ENCODE peak calls at places on chromosomes 12 and 14, in eight cellular contexts. M is ovary, E is prostate gland, A is mammary epithelial cell, X is lung, L is left ventricle myocardium inferior, R is colonic mucosa, H is cardiac muscle cell. C is an unnamed sample.

GRCh38 chr12:87082756-87083155 is 826.6 kb upstream of the MGAT4C start:
- DNase-seq in A (no peak), M (no peak), H (no peak), L (no peak), E (no peak), X (no peak), R (no peak), C (no peak)

GRCh38 chr12:60052483-60052882 is 456.7 kb downstream of the SLC16A7 start:
- DNase-seq in A (no peak), L (no peak), E (no peak), H (no peak), R (no peak), X (no peak), M (no peak), C (no peak)

GRCh38 chr14:42222924-42223471 is 616.3 kb downstream of the LRFN5 start:
- DNase-seq in L (no peak), R (no peak), A (peak; percentile 71), X (no peak), E (no peak), M (no peak), H (peak; percentile 14), C (no peak)

GRCh38 chr12:82625523-82625922 is 61.2 kb upstream of the TMTC2 start:
- DNase-seq in H (no peak), A (no peak), E (no peak), L (no peak), X (no peak), M (no peak), R (no peak), C (no peak)

GRCh38 chr12:24226745-24227350 is 277.4 kb upstream of the SOX5 start:
- DNase-seq in E (no peak), R (no peak), L (no peak), M (no peak), X (peak; percentile 35), H (no peak), A (peak; percentile 80), C (no peak)

GRCh38 chr14:61611880-61612630 is 83.3 kb upstream of the HIF1A start:
- DNase-seq in A (no peak), R (no peak), E (no peak), H (no peak), L (no peak), M (no peak), X (no peak), C (no peak)

GRCh38 chr12:4855121-4855924 is 54.4 kb upstream of the KCNA1 start:
- DNase-seq in E (peak; percentile 71), L (no peak), A (peak; percentile 66), X (peak; percentile 56), R (peak; percentile 64), M (no peak), H (peak; percentile 91), C (peak; percentile 62)

GRCh38 chr14:64035143-64035542 is 182.3 kb downstream of the SYNE2 start:
- DNase-seq in E (no peak), R (no peak), A (no peak), L (no peak), M (no peak), X (no peak), H (no peak), C (no peak)

GRCh38 chr12:15196678-15197267 is 24.4 kb downstream of the RERG start:
- DNase-seq in E (no peak), R (no peak), X (no peak), M (no peak), A (no peak), H (no peak), L (no peak), C (no peak)

GRCh38 chr14:60514378-60515243 is 5.7 kb downstream of the SIX6 start:
- DNase-seq in E (no peak), M (no peak), A (no peak), H (peak; percentile 57), X (no peak), R (no peak), L (no peak), C (no peak)

GRCh38 chr14:36660736-36661505 is 739 bp upstream of the PAX9 start:
- DNase-seq in M (no peak), R (no peak), X (no peak), L (no peak), H (no peak), E (no peak), A (no peak), C (no peak)

GRCh38 chr14:67934087-67934486 is 114.5 kb downstream of the RAD51B start:
- DNase-seq in L (no peak), A (peak; percentile 68), E (peak; percentile 59), M (no peak), X (peak; percentile 33), H (peak; percentile 70), R (no peak), C (peak; percentile 51)

GRCh38 chr14:90624228-90624627 is 192.0 kb downstream of the TTC7B start:
- DNase-seq in A (peak; percentile 75), M (peak; percentile 48), R (no peak), L (peak; percentile 32), E (peak; percentile 28), H (no peak), X (peak; percentile 61), C (no peak)

GRCh38 chr12:75658826-75659823 is 147.7 kb upstream of the KRR1 start:
- DNase-seq in E (no peak), L (no peak), H (no peak), R (no peak), X (no peak), M (no peak), A (peak; percentile 86), C (no peak)

GRCh38 chr14:39265032-39265431 is 31.3 kb downstream of the MIA2 start:
- DNase-seq in A (peak; percentile 61), E (no peak), M (no peak), H (peak; percentile 22), X (no peak), R (no peak), L (no peak), C (no peak)

GRCh38 chr12:47274725-47275124 is 195.0 kb upstream of the AMIGO2 start:
- DNase-seq in X (no peak), L (no peak), E (no peak), R (no peak), H (no peak), M (no peak), A (no peak), C (no peak)
- H3K4me1 ChIP-seq in X (peaks cover 3% of the 10 kb centered on the region), L (peaks cover 21% of the 10 kb centered on the region), E (no peaks in the 10 kb centered on the region), R (peaks cover 9% of the 10 kb centered on the region), H (no peaks in the 10 kb centered on the region), M (peaks cover 2% of the 10 kb centered on the region), A (peaks cover 72% of the 10 kb centered on the region), C (peaks cover 55% of the 10 kb centered on the region)

GRCh38 chr12:108691154-108691994 is 39.9 kb downstream of the CORO1C start:
- DNase-seq in E (peak; percentile 95), L (peak; percentile 94), H (peak; percentile 97), M (peak; percentile 93), A (peak; percentile 100), X (peak; percentile 86), R (peak; percentile 86), C (peak; percentile 37)

GRCh38 chr12:108689314-108690190 is 41.8 kb downstream of the CORO1C start:
- DNase-seq in E (peak; percentile 21), A (no peak), H (peak; percentile 29), L (no peak), X (no peak), R (no peak), M (no peak), C (no peak)

GRCh38 chr12:108691995-108692808 is 39.1 kb downstream of the CORO1C start:
- DNase-seq in E (peak; percentile 62), X (peak; percentile 67), H (peak; percentile 71), R (peak; percentile 30), M (peak; percentile 50), A (no peak), L (peak; percentile 49), C (peak; percentile 16)

GRCh38 chr12:108690799-108691153 is 40.5 kb downstream of the CORO1C start:
- DNase-seq in A (no peak), R (no peak), E (no peak), X (no peak), H (no peak), M (no peak), L (no peak), C (no peak)

DNA sequence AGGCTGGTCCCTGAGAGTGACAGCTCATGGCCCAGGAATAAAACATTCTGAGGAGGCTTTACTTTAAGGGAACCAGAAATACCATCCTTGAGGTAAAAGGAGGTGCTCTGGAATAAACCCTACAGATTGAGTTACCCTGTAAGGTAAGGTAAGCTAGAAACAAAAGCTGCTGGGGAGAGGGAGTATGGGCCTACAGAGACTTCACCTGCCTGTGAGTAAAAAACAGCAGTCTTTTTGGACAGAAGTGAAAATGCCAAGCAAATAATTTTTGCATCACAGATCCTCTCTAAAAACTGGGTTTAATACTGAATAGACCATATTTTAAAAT is 41.2 kb downstream of the CORO1C start:
- DNase-seq in L (no peak), E (no peak), X (no peak), A (no peak), H (no peak), R (no peak), M (no peak), C (no peak)
- H3K4me1 ChIP-seq in L (peaks cover 89% of the 10 kb centered on the region), E (peaks cover 7% of the 10 kb centered on the region), X (peaks cover 27% of the 10 kb centered on the region), A (peaks cover 55% of the 10 kb centered on the region), H (peaks cover 65% of the 10 kb centered on the region), R (peaks cover 8% of the 10 kb centered on the region), M (peaks cover 24% of the 10 kb centered on the region), C (peaks cover 50% of the 10 kb centered on the region)

GRCh38 chr14:93328546-93328945 is 4.3 kb downstream of the BTBD7 start:
- DNase-seq in M (no peak), X (no peak), L (no peak), A (no peak), E (no peak), R (no peak), H (no peak), C (no peak)
- H3K4me1 ChIP-seq in M (peaks cover 5% of the 10 kb centered on the region), X (peaks cover 30% of the 10 kb centered on the region), L (peaks cover 67% of the 10 kb centered on the region), A (peaks cover 15% of the 10 kb centered on the region), E (peaks cover 5% of the 10 kb centered on the region), R (peaks cover 6% of the 10 kb centered on the region), H (peaks cover 35% of the 10 kb centered on the region), C (peaks cover 32% of the 10 kb centered on the region)

GRCh38 chr12:94615284-94616216 is 34.8 kb downstream of the TMCC3 start:
- DNase-seq in R (peak; percentile 76), L (peak; percentile 24), X (no peak), A (peak; percentile 93), E (peak; percentile 33), M (peak; percentile 37), H (peak; percentile 23), C (no peak)

GRCh38 chr12:94614288-94614721 is 36.1 kb downstream of the TMCC3 start:
- DNase-seq in M (no peak), E (peak; percentile 33), X (no peak), L (no peak), H (peak; percentile 32), A (peak; percentile 60), R (no peak), C (no peak)

GRCh38 chr12:94618995-94619695 is 31.2 kb downstream of the TMCC3 start:
- DNase-seq in R (no peak), A (peak; percentile 99), L (no peak), E (no peak), X (no peak), M (no peak), H (no peak), C (no peak)

GRCh38 chr12:94616217-94616729 is 34.1 kb downstream of the TMCC3 start:
- DNase-seq in M (no peak), X (no peak), H (peak; percentile 51), E (peak; percentile 42), R (peak; percentile 70), A (peak; percentile 77), L (no peak), C (no peak)

DNA sequence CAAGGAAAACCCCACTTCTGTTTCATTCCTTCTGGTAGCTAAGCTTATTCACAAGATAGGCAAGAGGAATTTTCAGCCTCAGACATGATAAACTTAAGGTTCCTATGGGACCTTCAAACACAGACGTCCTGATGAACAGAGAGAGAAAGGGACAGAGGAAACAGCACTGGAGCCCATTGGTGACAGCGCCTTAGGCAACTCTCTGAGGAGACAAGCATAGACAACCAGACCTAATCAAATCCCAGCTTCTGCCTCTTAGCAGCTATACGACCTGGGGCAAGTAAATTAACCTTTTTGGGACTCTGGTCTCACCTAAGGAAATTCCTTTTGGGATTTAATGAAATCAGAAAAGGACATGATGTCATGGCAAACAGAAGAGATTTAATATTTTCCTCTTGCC is 33.3 kb downstream of the TMCC3 start:
- DNase-seq in M (no peak), X (no peak), R (no peak), A (no peak), H (no peak), E (no peak), L (no peak), C (no peak)
- H3K4me1 ChIP-seq in M (peaks cover 15% of the 10 kb centered on the region), X (peaks cover 12% of the 10 kb centered on the region), R (peaks cover 18% of the 10 kb centered on the region), A (peaks cover 74% of the 10 kb centered on the region), H (peaks cover 42% of the 10 kb centered on the region), E (peaks cover 12% of the 10 kb centered on the region), L (peaks cover 41% of the 10 kb centered on the region), C (peaks cover 7% of the 10 kb centered on the region)